ENCODE peak calls at places on chromosomes 11 and 22, in five cellular contexts. One of them, this sample, is unnamed. For H3K36me3, the result is how much of the 10 kb centered on the place peaks cover.

GRCh38 chr11:70423523-70424505 is 25.5 kb downstream of the CTTN start:
- DNase-seq in left ventricle myocardium inferior: no peak
- DNase-seq in A673: no peak
- DNase-seq in fibroblast of lung: peak
- DNase-seq in psoas muscle: no peak
- DNase-seq in this sample: peak

GRCh38 chr11:114149689-114150407 is 90.3 kb downstream of the ZBTB16 start:
- DNase-seq in left ventricle myocardium inferior: no peak
- DNase-seq in A673: peak
- DNase-seq in fibroblast of lung: no peak
- DNase-seq in psoas muscle: no peak
- DNase-seq in this sample: no peak

GRCh38 chr11:123407124-123407995 is 22.7 kb upstream of the GRAMD1B start:
- DNase-seq in left ventricle myocardium inferior: peak
- DNase-seq in A673: peak
- DNase-seq in fibroblast of lung: peak
- DNase-seq in psoas muscle: peak
- DNase-seq in this sample: peak

GRCh38 chr22:46368422-46368821 is 32.9 kb downstream of the TRMU start:
- DNase-seq in left ventricle myocardium inferior: no peak
- DNase-seq in A673: no peak
- DNase-seq in fibroblast of lung: no peak
- DNase-seq in psoas muscle: no peak
- DNase-seq in this sample: no peak

GRCh38 chr11:35104655-35105054 is 34.3 kb upstream of the CD44 start:
- DNase-seq in left ventricle myocardium inferior: no peak
- DNase-seq in A673: no peak
- DNase-seq in fibroblast of lung: no peak
- DNase-seq in psoas muscle: no peak
- DNase-seq in this sample: no peak

GRCh38 chr22:31628969-31629723 is 32.9 kb downstream of the PISD start:
- DNase-seq in left ventricle myocardium inferior: no peak
- DNase-seq in A673: no peak
- DNase-seq in fibroblast of lung: no peak
- DNase-seq in psoas muscle: no peak
- DNase-seq in this sample: no peak

GRCh38 chr22:40665312-40665711 is 14.0 kb upstream of the MCHR1 start:
- DNase-seq in left ventricle myocardium inferior: peak
- DNase-seq in A673: no peak
- DNase-seq in fibroblast of lung: peak
- DNase-seq in psoas muscle: no peak
- DNase-seq in this sample: no peak

GRCh38 chr11:111707039-111707690 is 59.0 kb downstream of the PPP2R1B start:
- DNase-seq in left ventricle myocardium inferior: peak
- DNase-seq in A673: peak
- DNase-seq in fibroblast of lung: peak
- DNase-seq in psoas muscle: peak
- DNase-seq in this sample: peak

GRCh38 chr11:64373598-64373974 is 14.6 kb downstream of the RPS6KA4 start:
- DNase-seq in left ventricle myocardium inferior: no peak
- DNase-seq in A673: no peak
- DNase-seq in fibroblast of lung: no peak
- DNase-seq in psoas muscle: no peak
- DNase-seq in this sample: no peak

GRCh38 chr11:57249384-57250319 is 12.6 kb upstream of the APLNR start:
- DNase-seq in left ventricle myocardium inferior: peak
- DNase-seq in A673: peak
- DNase-seq in fibroblast of lung: peak
- DNase-seq in psoas muscle: peak
- DNase-seq in this sample: peak

GRCh38 chr11:17762309-17762974 is 27.9 kb downstream of the KCNC1 start:
- DNase-seq in left ventricle myocardium inferior: no peak
- DNase-seq in A673: no peak
- DNase-seq in fibroblast of lung: no peak
- DNase-seq in psoas muscle: no peak
- DNase-seq in this sample: no peak

GRCh38 chr22:42077486-42078125 is 1.9 kb upstream of the SMDT1 start:
- DNase-seq in left ventricle myocardium inferior: no peak
- DNase-seq in A673: no peak
- DNase-seq in fibroblast of lung: no peak
- DNase-seq in psoas muscle: no peak
- DNase-seq in this sample: no peak
- H3K27ac ChIP-seq in left ventricle myocardium inferior: peak
- H3K27ac ChIP-seq in A673: no peak
- H3K27ac ChIP-seq in fibroblast of lung: no peak
- H3K27ac ChIP-seq in psoas muscle: peak
- H3K27ac ChIP-seq in this sample: no peak

GRCh38 chr11:121590772-121591404 is 138.1 kb upstream of the SORL1-AS1 start:
- DNase-seq in left ventricle myocardium inferior: no peak
- DNase-seq in A673: no peak
- DNase-seq in fibroblast of lung: no peak
- DNase-seq in psoas muscle: no peak
- DNase-seq in this sample: no peak

GRCh38 chr11:121589946-121590537 is 137.3 kb upstream of the SORL1-AS1 start:
- DNase-seq in left ventricle myocardium inferior: no peak
- DNase-seq in A673: no peak
- DNase-seq in fibroblast of lung: no peak
- DNase-seq in psoas muscle: no peak
- DNase-seq in this sample: no peak

GRCh38 chr11:121588747-121589146 is 136.0 kb upstream of the SORL1-AS1 start:
- DNase-seq in left ventricle myocardium inferior: no peak
- DNase-seq in A673: no peak
- DNase-seq in fibroblast of lung: no peak
- DNase-seq in psoas muscle: no peak
- DNase-seq in this sample: no peak

GRCh38 chr11:121592708-121593107 is 139.9 kb upstream of the SORL1-AS1 start:
- DNase-seq in left ventricle myocardium inferior: no peak
- DNase-seq in A673: no peak
- DNase-seq in fibroblast of lung: no peak
- DNase-seq in psoas muscle: no peak
- DNase-seq in this sample: no peak

DNA sequence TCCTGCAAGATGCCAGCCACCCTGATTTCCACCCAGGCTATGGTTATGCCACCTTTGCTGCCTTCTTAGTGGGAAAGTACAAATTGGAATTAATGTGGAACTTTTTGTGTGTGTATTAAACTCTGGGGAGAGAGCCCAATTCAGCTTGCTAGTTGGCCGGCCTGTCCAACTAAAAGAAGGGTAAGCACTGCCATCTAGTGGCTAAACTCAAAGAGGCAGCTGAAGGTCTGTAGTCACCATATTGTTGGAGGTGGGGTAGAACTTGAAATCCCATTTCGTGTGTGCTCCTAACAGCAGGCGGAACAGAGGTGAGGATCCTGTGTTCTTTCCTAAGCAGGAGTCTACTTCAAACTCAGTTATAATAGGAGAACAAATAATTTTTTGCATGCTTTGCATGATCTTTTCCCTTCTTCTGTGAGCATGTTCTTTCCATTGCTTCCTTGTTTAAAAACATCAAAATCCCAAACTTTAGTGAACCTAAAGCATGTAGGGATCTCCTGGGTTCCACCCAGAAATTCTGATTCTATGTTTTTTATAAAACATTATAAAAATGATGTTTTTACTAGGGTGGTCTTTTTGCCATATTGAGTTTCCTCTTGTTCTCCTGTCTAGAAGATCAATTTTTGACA is 138.8 kb upstream of the SORL1-AS1 start:
- DNase-seq in left ventricle myocardium inferior: no peak
- DNase-seq in A673: peak
- DNase-seq in fibroblast of lung: peak
- DNase-seq in psoas muscle: no peak
- DNase-seq in this sample: peak
- H3K36me3 ChIP-seq in left ventricle myocardium inferior: under half
- H3K36me3 ChIP-seq in A673: under half
- H3K36me3 ChIP-seq in fibroblast of lung: under half
- H3K36me3 ChIP-seq in psoas muscle: under half
- H3K36me3 ChIP-seq in this sample: under half

GRCh38 chr11:73931039-73931645 is 19.7 kb upstream of the DNAJB13 start:
- DNase-seq in left ventricle myocardium inferior: no peak
- DNase-seq in A673: peak
- DNase-seq in fibroblast of lung: peak
- DNase-seq in psoas muscle: no peak
- DNase-seq in this sample: peak
- TF ChIP-seq CTCF in left ventricle myocardium inferior: peak
- TF ChIP-seq CTCF in A673: peak
- TF ChIP-seq CTCF in fibroblast of lung: peak
- TF ChIP-seq CTCF in psoas muscle: peak
- TF ChIP-seq CTCF in this sample: peak

GRCh38 chr11:121696177-121696863 is 243.6 kb upstream of the SORL1-AS1 start:
- DNase-seq in left ventricle myocardium inferior: peak
- DNase-seq in A673: peak
- DNase-seq in fibroblast of lung: peak
- DNase-seq in psoas muscle: no peak
- DNase-seq in this sample: no peak
- H3K27ac ChIP-seq in left ventricle myocardium inferior: peak
- H3K27ac ChIP-seq in A673: peak
- H3K27ac ChIP-seq in fibroblast of lung: no peak
- H3K27ac ChIP-seq in psoas muscle: no peak
- H3K27ac ChIP-seq in this sample: no peak